ENCODE peak calls at places on chromosomes 1 and 21, in six cellular contexts. H is HAP-1, X is IMR-90, K is tibial artery, Q is left ventricle myocardium inferior, Z is prostate gland. W is an unnamed sample.

GRCh38 chr21:16424331-16424749 is 694.6 kb downstream of the USP25 start:
- DNase-seq in H (no peak), X (no peak), K (no peak), Q (no peak), Z (no peak), W (no peak)

GRCh38 chr1:35888255-35888654 is 5.2 kb downstream of the AGO1 start:
- DNase-seq in H (no peak), X (no peak), K (no peak), Q (no peak), Z (no peak), W (no peak)

GRCh38 chr1:117653732-117654484 is 48.1 kb downstream of the TENT5C start:
- DNase-seq in H (no peak), X (no peak), K (no peak), Q (no peak), Z (no peak), W (no peak)

GRCh38 chr1:145858238-145858936 is 494 bp downstream of the PIAS3 start:
- DNase-seq in H (peak; percentile 86), X (peak; percentile 19), K (peak; percentile 66), Q (peak; percentile 54), Z (peak; percentile 40), W (peak; percentile 67)

GRCh38 chr1:91706140-91706957 is 179.6 kb downstream of the TGFBR3 start:
- DNase-seq in H (no peak), X (no peak), K (no peak), Q (no peak), Z (no peak), W (no peak)

GRCh38 chr1:203597386-203598040 is 29.1 kb upstream of the ATP2B4 start:
- DNase-seq in H (no peak), X (no peak), K (no peak), Q (peak; percentile 34), Z (no peak), W (no peak)

GRCh38 chr1:234979316-234980223 is 149.1 kb downstream of the TOMM20 start:
- DNase-seq in H (no peak), X (no peak), K (no peak), Q (no peak), Z (no peak), W (no peak)

GRCh38 chr1:169595764-169596711 is 9.8 kb upstream of the F5 start:
- DNase-seq in H (peak; percentile 9), X (peak; percentile 35), K (no peak), Q (no peak), Z (no peak), W (no peak)

GRCh38 chr1:222815367-222815765 is 527 bp downstream of the DISP1 start:
- DNase-seq in H (peak; percentile 69), X (no peak), K (peak; percentile 49), Q (no peak), Z (no peak), W (peak; percentile 87)

GRCh38 chr1:23403038-23403336 is 21.6 kb downstream of the TCEA3 start:
- DNase-seq in H (no peak), X (peak; percentile 86), K (no peak), Q (no peak), Z (no peak), W (peak; percentile 72)

GRCh38 chr1:94743866-94744265 is 76.3 kb upstream of the SLC44A3 start:
- DNase-seq in H (no peak), X (peak; percentile 91), K (no peak), Q (no peak), Z (peak; percentile 85), W (no peak)

GRCh38 chr1:64363116-64363515 is 106.8 kb upstream of the CACHD1 start:
- DNase-seq in H (no peak), X (no peak), K (no peak), Q (no peak), Z (no peak), W (no peak)

GRCh38 chr1:10625554-10625953 is 150.8 kb downstream of the PEX14 start:
- DNase-seq in H (no peak), X (no peak), K (no peak), Q (no peak), Z (no peak), W (no peak)

GRCh38 chr21:46613391-46613790 is 8.5 kb upstream of the S100B start:
- DNase-seq in H (no peak), X (no peak), K (no peak), Q (no peak), Z (no peak), W (no peak)

GRCh38 chr21:44550807-44551206 is 498 bp downstream of the KRTAP10-2 start:
- DNase-seq in H (peak; percentile 1), X (no peak), K (peak; percentile 5), Q (no peak), Z (no peak), W (no peak)

GRCh38 chr1:154866995-154867795 is 2.9 kb downstream of the KCNN3 start:
- DNase-seq in H (no peak), X (peak; percentile 85), K (no peak), Q (no peak), Z (no peak), W (peak; percentile 74)

GRCh38 chr1:53592985-53593757 is 134.0 kb downstream of the DMRTB1 start:
- DNase-seq in H (no peak), X (no peak), K (no peak), Q (no peak), Z (no peak), W (no peak)

GRCh38 chr1:182080955-182081582 is 19.6 kb upstream of the ZNF648 start:
- DNase-seq in H (peak; percentile 58), X (peak; percentile 27), K (no peak), Q (no peak), Z (peak; percentile 24), W (no peak)

GRCh38 chr1:159986093-159986492 is 32.1 kb upstream of the SLAMF9 start:
- DNase-seq in H (no peak), X (no peak), K (no peak), Q (no peak), Z (no peak), W (no peak)

GRCh38 chr1:201665036-201665435 is 126.1 kb downstream of the NAV1 start:
- DNase-seq in H (no peak), X (no peak), K (no peak), Q (no peak), Z (no peak), W (no peak)

GRCh38 chr1:8721681-8722324 is 95.6 kb downstream of the RERE start:
- DNase-seq in H (no peak), X (no peak), K (no peak), Q (no peak), Z (no peak), W (no peak)

GRCh38 chr1:153140484-153140883 is 10.2 kb downstream of the SPRR2G start:
- DNase-seq in H (no peak), X (no peak), K (no peak), Q (no peak), Z (no peak), W (no peak)

GRCh38 chr1:41918450-41919043 is at the start of gene HIVEP3:
- DNase-seq in H (peak; percentile 37), X (no peak), K (no peak), Q (no peak), Z (no peak), W (peak; percentile 23)

GRCh38 chr1:207826557-207827487 is 75.0 kb downstream of the CD46 start:
- DNase-seq in H (no peak), X (no peak), K (peak; percentile 51), Q (no peak), Z (peak; percentile 73), W (no peak)

GRCh38 chr1:207824691-207825090 is 72.8 kb downstream of the CD46 start:
- DNase-seq in H (no peak), X (no peak), K (peak; percentile 66), Q (no peak), Z (no peak), W (no peak)

GRCh38 chr1:207825719-207826556 is 74.1 kb downstream of the CD46 start:
- DNase-seq in H (no peak), X (peak; percentile 63), K (peak; percentile 88), Q (peak; percentile 69), Z (no peak), W (peak; percentile 89)

GRCh38 chr1:207823880-207824566 is 72.2 kb downstream of the CD46 start:
- DNase-seq in H (peak; percentile 20), X (peak; percentile 97), K (peak; percentile 89), Q (peak; percentile 75), Z (peak; percentile 88), W (peak; percentile 92)

DNA sequence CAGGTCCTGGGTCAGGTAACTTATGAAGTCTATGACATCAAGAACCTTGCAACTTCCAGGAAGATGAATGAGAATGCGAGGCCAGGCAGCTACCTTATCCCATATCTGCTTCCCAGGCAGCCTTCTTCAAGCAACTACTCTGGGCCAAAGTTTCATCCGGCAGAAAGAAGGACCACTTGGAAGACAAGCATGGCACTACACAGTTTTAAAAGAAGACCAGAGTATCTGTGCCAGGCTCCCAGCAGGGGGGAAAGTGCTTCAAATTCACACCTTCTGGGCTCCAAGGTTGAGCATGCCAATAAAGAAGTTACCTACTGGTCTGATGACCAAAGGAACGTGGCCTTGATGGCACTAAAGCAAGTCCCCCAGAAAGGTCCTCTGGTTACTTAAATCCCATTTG is 73.4 kb downstream of the CD46 start:
- DNase-seq in H (no peak), X (no peak), K (no peak), Q (no peak), Z (no peak), W (peak; percentile 51)
- H3K4me1 ChIP-seq in H (no peaks in the 10 kb centered on the region), X (peaks cover 27% of the 10 kb centered on the region), K (peaks cover 52% of the 10 kb centered on the region), Q (peaks cover 98% of the 10 kb centered on the region), Z (peaks cover 44% of the 10 kb centered on the region), W (peaks cover 56% of the 10 kb centered on the region)

DNA sequence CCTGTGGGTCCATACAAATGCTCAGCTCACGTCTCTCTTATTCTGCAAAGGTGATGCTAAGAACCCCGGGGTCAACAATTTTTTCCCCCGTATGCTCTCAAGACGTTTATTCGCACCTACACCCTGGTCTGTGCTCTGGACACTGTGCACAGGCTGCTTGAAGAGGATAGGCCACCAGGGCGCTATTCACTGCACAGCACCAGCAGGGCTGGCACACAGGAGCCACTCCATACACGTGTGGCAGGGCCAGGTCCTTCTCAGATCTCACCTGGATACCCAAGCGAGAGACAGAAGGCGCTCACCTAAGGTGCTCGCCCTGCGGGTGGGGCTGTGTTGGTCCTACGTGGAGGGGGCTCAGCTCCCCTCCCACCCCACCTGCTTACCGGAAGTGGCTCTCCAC is 16.7 kb downstream of the TMEM63A start:
- DNase-seq in H (no peak), X (no peak), K (no peak), Q (no peak), Z (no peak), W (no peak)
- H3K4me3 ChIP-seq in H (no peak overlapping the region), X (no peak overlapping the region), K (no peak overlapping the region), Q (no peak overlapping the region), Z (no peak overlapping the region), W (no peak overlapping the region)

GRCh38 chr1:24782689-24783088 is 37.4 kb downstream of the CLIC4 start:
- DNase-seq in H (no peak), X (no peak), K (no peak), Q (no peak), Z (no peak), W (no peak)
- H3K4me1 ChIP-seq in H (peaks cover 17% of the 10 kb centered on the region), X (peaks cover 4% of the 10 kb centered on the region), K (peaks cover 16% of the 10 kb centered on the region), Q (peaks cover 73% of the 10 kb centered on the region), Z (no peaks in the 10 kb centered on the region), W (peaks cover 25% of the 10 kb centered on the region)

DNA sequence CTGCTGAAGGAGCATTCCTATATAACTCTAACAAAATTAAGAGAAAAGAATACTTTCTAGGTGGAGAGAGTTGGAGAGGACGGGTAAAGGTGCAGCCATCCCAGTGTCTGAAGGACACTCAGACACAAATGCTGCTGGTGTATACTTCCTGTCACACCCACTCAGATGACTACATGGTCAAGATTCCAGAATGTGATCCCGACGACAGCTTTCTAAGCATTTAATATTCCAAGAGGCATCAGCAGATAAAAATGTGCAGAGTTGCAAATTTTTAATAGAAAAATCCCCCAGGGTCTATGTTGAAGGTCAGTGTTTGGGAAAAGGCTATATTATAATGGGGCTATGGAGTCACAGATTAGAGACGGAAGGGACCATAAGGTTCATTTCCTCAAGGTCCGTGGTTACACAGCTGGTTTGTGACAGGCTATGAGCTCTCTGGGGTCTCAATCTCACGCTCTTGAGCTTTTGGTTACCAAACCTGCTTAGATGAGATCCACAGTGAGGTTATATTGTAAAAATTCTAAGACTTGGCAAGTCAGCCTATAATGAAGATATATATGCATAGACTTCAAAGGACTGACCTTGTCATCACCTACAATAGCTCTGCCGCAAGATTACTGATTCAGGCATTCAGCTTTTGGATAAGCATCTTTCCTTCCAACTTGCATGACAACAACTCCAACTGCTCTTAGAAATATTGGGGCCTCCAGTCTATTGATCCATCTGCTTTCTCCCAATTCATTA is 35.1 kb downstream of the ZNF281 start:
- DNase-seq in H (no peak), X (peak; percentile 21), K (no peak), Q (no peak), Z (no peak), W (no peak)
- H3K4me3 ChIP-seq in H (no peak overlapping the region), X (no peak overlapping the region), K (no peak overlapping the region), Q (no peak overlapping the region), Z (no peak overlapping the region), W (no peak overlapping the region)